ENCODE peak calls at places on chromosome 10, in six cellular contexts. O is uterus, I is fibroblast of mammary gland, P is GM06990, U is tibial artery, N is body of pancreas. Z is an unnamed sample.
A peak's percentile ranks its signal among the peaks of the same experiment; 100 is the strongest.

GRCh38 chr10:127243490-127244272 is 47.3 kb upstream of the INSYN2A start:
- DNase-seq in P (no peak), N (peak; percentile 24), U (no peak), O (no peak), I (peak; percentile 36), Z (no peak)

GRCh38 chr10:36450385-36450784 is 675.0 kb upstream of the ANKRD30A start:
- DNase-seq in O (peak; percentile 18), U (no peak), P (no peak), N (no peak), I (peak; percentile 70), Z (no peak)

GRCh38 chr10:77590344-77591237 is 47.0 kb downstream of the KCNMA1 start:
- DNase-seq in N (peak; percentile 44), U (peak; percentile 93), O (no peak), P (no peak), I (no peak), Z (no peak)

GRCh38 chr10:27345455-27345909 is 104.9 kb upstream of the ACBD5 start:
- DNase-seq in I (no peak), P (peak; percentile 29), U (no peak), N (no peak), O (no peak), Z (peak; percentile 66)

GRCh38 chr10:35639021-35639521 is 3.0 kb downstream of the FZD8 start:
- DNase-seq in N (no peak), O (no peak), U (no peak), I (no peak), P (no peak), Z (no peak)

GRCh38 chr10:112842832-112843360 is 107.2 kb upstream of the TCF7L2 start:
- DNase-seq in I (peak; percentile 37), N (no peak), O (peak; percentile 43), P (peak; percentile 25), U (no peak), Z (peak; percentile 69)

GRCh38 chr10:132493246-132493755 is 44.3 kb upstream of the INPP5A start:
- DNase-seq in I (no peak), O (peak; percentile 23), N (peak; percentile 7), P (no peak), U (peak; percentile 40), Z (no peak)

GRCh38 chr10:132910901-132911711 is 31.3 kb downstream of the CFAP46 start:
- DNase-seq in N (no peak), I (peak; percentile 7), U (peak; percentile 51), O (no peak), P (no peak), Z (no peak)

GRCh38 chr10:98097611-98098010 is 36.8 kb upstream of the R3HCC1L start:
- DNase-seq in U (no peak), O (no peak), N (no peak), P (no peak), I (no peak), Z (no peak)

GRCh38 chr10:35795131-35795819 is 153.2 kb upstream of the FZD8 start:
- DNase-seq in N (no peak), I (no peak), O (no peak), P (no peak), U (peak; percentile 83), Z (no peak)

GRCh38 chr10:17516376-17516775 is 62.0 kb upstream of the ST8SIA6 start:
- DNase-seq in I (no peak), O (no peak), P (no peak), U (no peak), N (no peak), Z (no peak)

GRCh38 chr10:48518412-48518811 is 86.5 kb downstream of the ARHGAP22 start:
- DNase-seq in U (no peak), O (no peak), I (no peak), P (no peak), N (no peak), Z (no peak)

GRCh38 chr10:113382691-113383090 is 170.2 kb upstream of the HABP2 start:
- DNase-seq in P (no peak), I (no peak), N (no peak), O (no peak), U (no peak), Z (no peak)

GRCh38 chr10:84114088-84114667 is 25.1 kb upstream of the GHITM start:
- DNase-seq in P (no peak), I (peak; percentile 1), O (no peak), U (no peak), N (no peak), Z (no peak)
- TF ChIP-seq CTCF in P (peak; percentile 39), I (peak; percentile 28), O (no peak), U (no peak), N (no peak), Z (peak; percentile 18)

GRCh38 chr10:23981520-23982309 is 227.2 kb upstream of the KIAA1217 start:
- DNase-seq in P (no peak), O (no peak), I (no peak), N (no peak), U (no peak), Z (no peak)
- TF ChIP-seq CTCF in P (no peak), O (no peak), I (no peak), N (no peak), U (no peak), Z (no peak)

GRCh38 chr10:69383485-69384089 is 33.1 kb downstream of the TACR2 start:
- DNase-seq in I (peak; percentile 88), U (no peak), O (peak; percentile 53), P (no peak), N (no peak), Z (no peak)
- TF ChIP-seq CTCF in I (peak; percentile 35), U (no peak), O (peak; percentile 20), P (no peak), N (no peak), Z (no peak)

GRCh38 chr10:5761220-5761619 is 52.0 kb downstream of the GDI2 start:
- DNase-seq in I (no peak), O (no peak), U (no peak), N (no peak), P (no peak), Z (no peak)

GRCh38 chr10:5765617-5766016 is 47.6 kb downstream of the GDI2 start:
- DNase-seq in N (no peak), I (no peak), P (no peak), O (no peak), U (no peak), Z (no peak)

GRCh38 chr10:5762531-5762930 is 50.7 kb downstream of the GDI2 start:
- DNase-seq in O (no peak), P (no peak), N (no peak), U (no peak), I (no peak), Z (no peak)

GRCh38 chr10:5766189-5766588 is 47.0 kb downstream of the GDI2 start:
- DNase-seq in N (no peak), P (no peak), U (no peak), I (no peak), O (no peak), Z (no peak)

GRCh38 chr10:5764422-5765297 is 48.6 kb downstream of the GDI2 start:
- DNase-seq in P (no peak), U (no peak), N (no peak), I (no peak), O (no peak), Z (no peak)
- TF ChIP-seq CTCF in P (no peak), U (no peak), N (no peak), I (no peak), O (no peak), Z (no peak)

DNA sequence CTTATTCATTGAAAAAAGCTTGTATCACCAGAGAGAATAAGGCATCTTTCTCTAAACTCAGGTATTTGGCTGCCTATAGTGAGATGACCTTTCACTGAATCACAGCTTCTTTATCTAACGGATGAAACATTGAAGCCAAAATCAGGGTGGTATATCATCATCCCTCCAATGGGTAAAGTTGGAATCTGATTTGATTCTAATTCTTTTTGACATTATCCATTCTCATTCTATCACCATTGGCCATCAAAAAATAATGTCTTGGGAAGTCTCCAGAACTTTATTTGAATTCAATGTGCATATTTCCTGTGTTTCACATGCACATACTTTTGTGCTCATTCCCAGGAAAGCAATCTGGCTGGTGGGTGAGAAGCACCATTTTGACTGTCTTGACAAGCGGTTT is 95.2 kb downstream of the PLPP4 start:
- DNase-seq in P (no peak), N (no peak), U (no peak), O (no peak), I (no peak), Z (no peak)
- TF ChIP-seq CTCF in P (no peak), N (no peak), U (no peak), O (no peak), I (no peak), Z (no peak)

GRCh38 chr10:14385591-14386201 is 55.0 kb upstream of the FRMD4A start:
- DNase-seq in O (no peak), I (peak; percentile 22), P (no peak), U (no peak), N (no peak), Z (no peak)
- TF ChIP-seq CTCF in O (no peak), I (peak; percentile 24), P (no peak), U (no peak), N (no peak), Z (no peak)

GRCh38 chr10:60208676-60209269 is 180.9 kb downstream of the ANK3 start:
- DNase-seq in P (no peak), I (peak; percentile 65), O (no peak), U (no peak), N (no peak), Z (peak; percentile 40)

GRCh38 chr10:60209874-60210584 is 179.6 kb downstream of the ANK3 start:
- DNase-seq in N (no peak), O (no peak), P (no peak), I (peak; percentile 2), U (no peak), Z (no peak)

GRCh38 chr10:60205741-60206140 is 183.9 kb downstream of the ANK3 start:
- DNase-seq in P (no peak), U (no peak), N (no peak), O (no peak), I (no peak), Z (no peak)

GRCh38 chr10:60206735-60207134 is 182.9 kb downstream of the ANK3 start:
- DNase-seq in O (no peak), U (no peak), I (peak; percentile 68), N (no peak), P (no peak), Z (no peak)

GRCh38 chr10:60207894-60208293 is 181.8 kb downstream of the ANK3 start:
- DNase-seq in O (no peak), N (no peak), P (no peak), U (no peak), I (no peak), Z (no peak)
- TF ChIP-seq CTCF in O (no peak), N (no peak), P (no peak), U (no peak), I (no peak), Z (no peak)

GRCh38 chr10:123380491-123381085 is 226.4 kb downstream of the BUB3 start:
- DNase-seq in P (no peak), U (no peak), O (no peak), I (peak; percentile 46), N (no peak), Z (peak; percentile 38)
- TF ChIP-seq CTCF in P (peak; percentile 42), U (no peak), O (no peak), I (peak; percentile 50), N (no peak), Z (peak; percentile 31)

Z was measured in GM12865.